ENCODE peak calls at places on chromosomes 2 and 18, in ten cellular contexts. X is gastrocnemius medialis; S is psoas muscle; R is H9; K is effector memory CD4-positive, alpha-beta T cell; P is kidney; V is mesenchymal stem cell; M is lung; T is CD8-positive, alpha-beta memory T cell; U is heart left ventricle. F is an unnamed sample.
A peak's percentile ranks its signal among the peaks of the same experiment; 100 is the strongest.

GRCh38 chr2:42211291-42211690 is 42.1 kb downstream of the EML4 start:
- DNase-seq in U (no peak), R (no peak), M (no peak), X (no peak), S (no peak), T (no peak), K (no peak), P (no peak), V (no peak), F (no peak)

GRCh38 chr18:1663879-1664705 is 759.4 kb downstream of the ADCYAP1 start:
- DNase-seq in V (no peak), U (peak; percentile 64), T (no peak), M (peak; percentile 74), X (no peak), S (peak; percentile 52), K (no peak), P (peak; percentile 61), R (peak; percentile 72), F (peak; percentile 45)

GRCh38 chr2:74551942-74552913 is 1.5 kb downstream of the LOXL3 start:
- DNase-seq in P (no peak), U (no peak), S (no peak), X (no peak), V (no peak), T (no peak), K (no peak), R (no peak), M (no peak), F (no peak)

GRCh38 chr2:54360055-54360792 is 95.9 kb upstream of the SPTBN1 start:
- DNase-seq in K (no peak), S (no peak), T (no peak), U (peak; percentile 70), X (peak; percentile 2), P (no peak), M (peak; percentile 37), V (peak; percentile 47), R (no peak), F (no peak)

GRCh38 chr2:169462896-169463695 is 16.2 kb upstream of the BBS5 start:
- DNase-seq in P (no peak), K (no peak), U (no peak), V (peak; percentile 63), S (no peak), M (no peak), T (no peak), R (no peak), X (no peak), F (no peak)

GRCh38 chr2:222566229-222566628 is 89.7 kb downstream of the FARSB start:
- DNase-seq in U (peak; percentile 32), V (no peak), K (no peak), S (no peak), T (no peak), M (no peak), R (no peak), P (no peak), X (peak; percentile 9), F (no peak)

GRCh38 chr2:196742685-196743084 is 56.8 kb downstream of the GTF3C3 start:
- DNase-seq in V (no peak), U (no peak), K (no peak), M (no peak), X (no peak), P (no peak), T (no peak), S (no peak), R (peak; percentile 31), F (no peak)

GRCh38 chr18:11268691-11269686 is 119.6 kb upstream of the PIEZO2 start:
- DNase-seq in P (no peak), T (no peak), R (no peak), U (no peak), X (no peak), M (no peak), K (no peak), V (no peak), S (no peak), F (no peak)

GRCh38 chr2:85998071-85998991 is 107.4 kb downstream of the POLR1A start:
- DNase-seq in K (no peak), R (peak; percentile 27), U (peak; percentile 70), T (no peak), V (peak; percentile 57), P (peak; percentile 82), S (peak; percentile 63), M (peak; percentile 58), X (no peak), F (no peak)

GRCh38 chr2:7572460-7572859 is 655.2 kb downstream of the RNF144A start:
- DNase-seq in M (no peak), R (no peak), U (no peak), T (peak; percentile 49), K (no peak), X (no peak), V (no peak), P (no peak), S (no peak), F (no peak)

GRCh38 chr2:19758658-19759057 is 143.1 kb downstream of the TTC32 start:
- DNase-seq in M (no peak), P (no peak), S (no peak), U (peak; percentile 48), K (no peak), V (no peak), X (no peak), T (no peak), R (no peak), F (no peak)

GRCh38 chr2:175004730-175004979 is 526 bp downstream of the CHN1 start:
- DNase-seq in R (peak; percentile 67), V (no peak), P (peak; percentile 72), X (no peak), S (no peak), U (no peak), K (no peak), T (no peak), M (no peak), F (no peak)

GRCh38 chr18:5066380-5066977 is 130.6 kb downstream of the AKAIN1 start:
- DNase-seq in T (no peak), S (no peak), U (no peak), R (peak; percentile 56), K (no peak), P (no peak), V (no peak), X (no peak), M (no peak), F (peak; percentile 33)

GRCh38 chr2:234074751-234075520 is 24.4 kb downstream of the SPP2 start:
- DNase-seq in P (no peak), X (no peak), S (no peak), U (no peak), R (no peak), T (no peak), V (no peak), M (no peak), K (no peak), F (no peak)

GRCh38 chr2:145744541-145745386 is 1224.8 kb upstream of the ZEB2 start:
- DNase-seq in S (no peak), X (no peak), K (no peak), V (peak; percentile 90), T (no peak), R (no peak), U (no peak), P (no peak), M (no peak), F (no peak)

GRCh38 chr2:219510512-219511135 is 3.7 kb upstream of the ASIC4 start:
- DNase-seq in P (peak; percentile 71), V (no peak), X (no peak), R (no peak), S (no peak), K (no peak), U (peak; percentile 25), M (no peak), T (no peak), F (no peak)
- H3K27ac ChIP-seq in P (no peak overlapping the region), V (no peak overlapping the region), X (no peak overlapping the region), R (no peak overlapping the region), S (no peak overlapping the region), K (no peak overlapping the region), U (no peak overlapping the region), M (no peak overlapping the region), T (peak overlapping the region; percentile 43), F (no peak overlapping the region)

GRCh38 chr2:236550701-236551465 is 18.7 kb upstream of the ACKR3 start:
- DNase-seq in R (no peak), K (no peak), X (no peak), V (no peak), P (no peak), S (no peak), M (no peak), U (no peak), T (no peak), F (no peak)

GRCh38 chr2:236551843-236552542 is 17.6 kb upstream of the ACKR3 start:
- DNase-seq in R (no peak), T (no peak), X (no peak), V (no peak), P (peak; percentile 71), U (no peak), M (no peak), K (no peak), S (no peak), F (no peak)

GRCh38 chr2:236553522-236553921 is 16.1 kb upstream of the ACKR3 start:
- DNase-seq in M (no peak), K (no peak), R (no peak), T (no peak), V (no peak), X (no peak), U (no peak), S (no peak), P (no peak), F (no peak)

GRCh38 chr2:236554629-236555282 is 14.9 kb upstream of the ACKR3 start:
- DNase-seq in P (no peak), S (no peak), T (no peak), M (no peak), X (no peak), R (no peak), V (no peak), K (no peak), U (no peak), F (no peak)

DNA sequence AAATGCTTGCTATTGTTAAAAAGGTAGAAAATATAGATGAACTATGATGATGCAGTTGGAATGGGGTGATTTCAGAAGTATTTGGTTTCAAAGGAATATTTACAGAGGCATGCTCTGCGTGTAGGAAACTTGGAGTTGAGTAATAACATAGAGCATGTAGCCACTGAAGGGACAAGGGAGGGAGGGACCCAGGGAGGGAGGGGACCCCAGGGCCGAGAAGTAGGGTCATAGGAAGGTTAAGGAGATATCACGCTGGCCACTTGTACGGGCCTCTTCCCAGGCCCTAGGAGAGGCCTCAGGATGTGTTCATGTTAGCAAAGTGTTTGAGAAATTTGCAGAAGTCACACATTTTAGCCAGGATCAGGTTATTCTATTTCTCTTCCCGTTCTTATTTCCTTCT is 17.0 kb upstream of the ACKR3 start:
- DNase-seq in M (no peak), P (no peak), T (no peak), V (no peak), R (no peak), S (no peak), X (no peak), U (no peak), K (no peak), F (no peak)
- H3K4me1 ChIP-seq in M (no peaks in the 10 kb centered on the region), P (no peaks in the 10 kb centered on the region), T (peaks cover 63% of the 10 kb centered on the region), V (no peaks in the 10 kb centered on the region), R (no peaks in the 10 kb centered on the region), S (no peaks in the 10 kb centered on the region), X (no peaks in the 10 kb centered on the region), U (no peaks in the 10 kb centered on the region), K (peaks cover 32% of the 10 kb centered on the region), F (peaks cover 9% of the 10 kb centered on the region)

GRCh38 chr2:191959209-191959608 is 112.3 kb upstream of the CAVIN2 start:
- DNase-seq in M (peak; percentile 54), T (no peak), K (no peak), U (no peak), R (no peak), S (no peak), P (no peak), V (no peak), X (no peak), F (no peak)
- H3K27ac ChIP-seq in M (no peak overlapping the region), T (no peak overlapping the region), K (no peak overlapping the region), U (no peak overlapping the region), R (no peak overlapping the region), S (no peak overlapping the region), P (no peak overlapping the region), V (no peak overlapping the region), X (no peak overlapping the region), F (no peak overlapping the region)

GRCh38 chr2:147630585-147630984 is 214.2 kb upstream of the ACVR2A start:
- DNase-seq in T (no peak), X (no peak), R (no peak), P (no peak), V (no peak), K (no peak), M (no peak), U (no peak), S (no peak), F (no peak)
- H3K4me1 ChIP-seq in T (peaks cover 21% of the 10 kb centered on the region), X (no peaks in the 10 kb centered on the region), R (no peaks in the 10 kb centered on the region), P (no peaks in the 10 kb centered on the region), V (no peaks in the 10 kb centered on the region), K (no peaks in the 10 kb centered on the region), M (no peaks in the 10 kb centered on the region), U (no peaks in the 10 kb centered on the region), S (no peaks in the 10 kb centered on the region), F (no peaks in the 10 kb centered on the region)